ENCODE peak calls at places on chromosomes 16 and 17, in four cellular contexts. C is GM12865, E is AG04450, A is BJ. X is an unnamed sample.
A peak's percentile ranks its signal among the peaks of the same experiment; 100 is the strongest.

GRCh38 chr16:10080031-10080772 is 102.0 kb downstream of the GRIN2A start:
- DNase-seq in C (no peak), A (peak; percentile 49), E (no peak), X (no peak)

GRCh38 chr17:66549312-66549705 is 246.9 kb downstream of the PRKCA start:
- DNase-seq in A (no peak), E (no peak), C (no peak), X (no peak)

GRCh38 chr17:80783971-80784370 is 207.7 kb upstream of the CHMP6 start:
- DNase-seq in C (no peak), A (no peak), E (no peak), X (no peak)

GRCh38 chr17:3802461-3803307 is 1.7 kb upstream of the ITGAE start:
- DNase-seq in A (peak; percentile 29), C (no peak), E (peak; percentile 74), X (no peak)

GRCh38 chr16:4892356-4893102 is 44.4 kb downstream of the PPL start:
- DNase-seq in C (no peak), E (no peak), A (peak; percentile 35), X (no peak)

GRCh38 chr17:31739300-31739699 is 119.7 kb downstream of the COPRS start:
- DNase-seq in C (no peak), E (peak; percentile 59), A (peak; percentile 76), X (no peak)

GRCh38 chr16:89176717-89177116 is 5.2 kb downstream of the CDH15 start:
- DNase-seq in C (no peak), E (no peak), A (no peak), X (no peak)

GRCh38 chr17:49959183-49959935 is 9.6 kb upstream of the DLX4 start:
- DNase-seq in E (no peak), C (no peak), A (no peak), X (no peak)

GRCh38 chr16:17162560-17162959 is 308.2 kb downstream of the XYLT1 start:
- DNase-seq in E (no peak), A (no peak), C (no peak), X (no peak)

GRCh38 chr17:72997559-72997958 is 94.9 kb downstream of the SLC39A11 start:
- DNase-seq in E (no peak), A (no peak), C (no peak), X (no peak)

GRCh38 chr17:37060966-37061365 is 112.2 kb downstream of the AATF start:
- DNase-seq in A (no peak), C (no peak), E (no peak), X (no peak)

GRCh38 chr16:9262941-9263340 is 171.5 kb downstream of the HAPSTR1 start:
- DNase-seq in E (no peak), A (no peak), C (no peak), X (no peak)

GRCh38 chr17:74404218-74404617 is 27.7 kb upstream of the GPRC5C start:
- DNase-seq in C (no peak), E (no peak), A (no peak), X (no peak)

GRCh38 chr16:10390867-10391266 is 5.0 kb downstream of the ATF7IP2 start:
- DNase-seq in E (no peak), A (no peak), C (no peak), X (no peak)

GRCh38 chr17:46150216-46150963 is 42.8 kb downstream of the KANSL1 start:
- DNase-seq in C (no peak), E (no peak), A (no peak), X (no peak)

GRCh38 chr17:67441052-67441738 is 64.1 kb downstream of the PITPNC1 start:
- DNase-seq in C (peak; percentile 82), A (peak; percentile 11), E (peak; percentile 21), X (no peak)

GRCh38 chr17:59506907-59507726 is 58.3 kb upstream of the DHX40 start:
- DNase-seq in E (no peak), C (no peak), A (no peak), X (no peak)

GRCh38 chr17:12928736-12929135 is 89.1 kb downstream of the ELAC2 start:
- DNase-seq in A (no peak), C (peak; percentile 5), E (no peak), X (no peak)

GRCh38 chr17:38428643-38429371 is 543 bp downstream of the ARHGAP23 start:
- DNase-seq in C (peak; percentile 20), E (no peak), A (no peak), X (no peak)

GRCh38 chr16:87864331-87864989 is 4.8 kb downstream of the SLC7A5 start:
- DNase-seq in A (no peak), E (no peak), C (no peak), X (no peak)

GRCh38 chr17:74153821-74154430 is 49.6 kb upstream of the RPL38 start:
- DNase-seq in E (no peak), A (no peak), C (no peak), X (no peak)

GRCh38 chr16:50585331-50585776 is 37.2 kb downstream of the NKD1 start:
- DNase-seq in C (no peak), A (no peak), E (no peak), X (no peak)

GRCh38 chr16:83701494-83701893 is 106.3 kb upstream of the HSBP1 start:
- DNase-seq in A (no peak), C (peak; percentile 38), E (peak; percentile 16), X (no peak)

DNA sequence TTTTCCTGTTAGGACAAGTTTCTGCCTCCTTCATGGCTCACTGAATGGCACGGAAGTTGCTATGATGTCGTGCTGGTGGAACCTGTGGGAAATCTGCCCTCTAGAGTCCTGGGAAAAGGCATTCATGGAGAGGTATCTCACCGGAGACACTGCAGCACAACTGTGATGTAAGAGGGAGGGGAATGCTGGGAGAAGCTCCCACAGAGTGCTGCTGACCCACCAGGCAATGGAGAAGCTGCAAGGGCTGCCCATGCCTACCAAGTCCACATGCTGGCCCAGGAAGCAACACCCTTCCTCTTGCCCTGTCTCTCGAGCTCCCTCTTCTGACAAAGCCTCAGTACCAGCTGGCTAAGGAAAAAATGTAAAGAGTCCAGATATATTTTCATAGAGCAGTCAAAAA is 45.2 kb upstream of the SLC5A11 start:
- DNase-seq in A (no peak), C (peak; percentile 29), E (no peak), X (no peak)
- TF ChIP-seq CTCF in A (peak; percentile 25), C (peak; percentile 21), E (peak; percentile 24), X (peak; percentile 28)

GRCh38 chr17:70081885-70082284 is 6.9 kb downstream of the KCNJ16 start:
- DNase-seq in C (no peak), E (no peak), A (no peak), X (no peak)
- H3K4me3 ChIP-seq in C (no peak overlapping the region), E (no peak overlapping the region), A (no peak overlapping the region), X (no peak overlapping the region)

GRCh38 chr17:48553837-48554236 is 8.9 kb upstream of the HOXB2 start:
- DNase-seq in E (no peak), C (no peak), A (no peak), X (no peak)

GRCh38 chr17:48556534-48557401 is 11.9 kb upstream of the HOXB2 start:
- DNase-seq in E (no peak), A (no peak), C (no peak), X (no peak)

GRCh38 chr17:48554412-48555090 is 9.6 kb upstream of the HOXB2 start:
- DNase-seq in C (no peak), E (no peak), A (no peak), X (no peak)

GRCh38 chr17:48555616-48556533 is 11.0 kb upstream of the HOXB2 start:
- DNase-seq in E (no peak), A (no peak), C (peak; percentile 5), X (no peak)

DNA sequence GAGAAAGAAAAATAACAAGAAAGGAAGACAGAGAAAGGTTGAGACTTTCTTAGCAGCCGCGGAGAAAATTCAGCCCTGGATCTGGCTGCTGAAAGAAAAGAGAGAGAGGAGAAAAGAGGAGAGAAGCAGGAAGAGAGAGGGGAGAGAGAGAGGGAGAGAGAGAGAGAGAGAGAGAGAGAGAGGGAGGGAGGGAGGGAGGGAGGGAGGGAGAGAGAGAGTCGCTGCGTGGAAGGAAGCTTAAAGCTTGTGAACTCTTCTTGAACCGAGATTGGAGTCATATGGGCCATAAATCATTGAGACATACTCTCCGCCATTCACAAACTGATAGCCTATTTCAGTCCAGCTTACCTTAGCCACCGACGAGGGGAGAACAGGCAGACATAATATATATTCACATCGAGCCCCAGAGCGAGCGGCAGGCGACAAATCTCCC is 10.3 kb upstream of the HOXB2 start:
- DNase-seq in C (peak; percentile 14), A (no peak), E (peak; percentile 94), X (no peak)
- TF ChIP-seq CTCF in C (no peak), A (no peak), E (no peak), X (no peak)

DNA sequence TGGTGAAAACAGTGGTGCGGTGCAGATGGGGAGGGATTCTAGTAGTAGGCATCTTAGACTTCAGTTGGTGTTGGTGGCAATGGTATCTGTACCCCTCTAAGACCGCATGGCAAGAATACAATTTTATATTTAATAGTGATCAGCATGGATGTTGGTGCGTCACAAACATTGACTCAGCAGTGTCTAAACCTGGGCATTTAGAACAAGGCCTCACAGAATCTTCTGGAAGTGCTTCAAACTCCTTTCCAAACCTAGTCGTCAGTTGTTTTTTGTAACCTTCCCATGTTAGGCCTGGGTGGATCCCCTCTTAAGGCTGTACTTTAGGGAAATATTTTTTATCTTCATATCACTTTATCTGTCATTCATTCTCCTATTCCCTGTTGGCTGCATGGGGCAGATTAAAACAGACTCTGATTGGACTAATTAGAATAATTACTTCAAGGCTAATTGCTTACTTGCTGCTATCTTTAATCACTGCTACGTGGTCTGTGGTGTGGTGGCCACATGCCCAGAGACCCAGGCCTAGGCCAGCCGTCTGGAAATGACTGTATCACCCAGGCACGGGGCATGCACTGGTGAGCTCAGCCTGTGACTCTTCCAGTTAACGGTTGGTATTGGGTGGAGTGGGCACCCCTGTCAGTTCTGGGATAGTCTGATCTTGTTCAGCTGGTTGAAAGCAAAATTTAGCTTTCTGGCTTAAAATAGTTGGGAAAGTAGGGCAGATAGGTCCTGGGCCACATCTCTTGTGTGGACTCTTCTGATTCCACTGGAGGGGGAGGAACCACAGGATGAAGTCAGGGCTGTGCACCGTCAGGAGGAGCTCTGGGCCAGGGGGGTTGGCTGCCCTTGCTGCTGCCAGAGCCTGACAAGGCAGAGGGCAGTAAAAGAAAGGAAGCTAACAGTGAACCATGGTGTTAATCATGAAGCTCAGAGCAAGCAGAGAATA is 4.5 kb downstream of the ALKBH5 start:
- DNase-seq in A (no peak), C (peak; percentile 34), E (no peak), X (no peak)
- H3K4me3 ChIP-seq in A (peak overlapping the region; percentile 88), C (peak overlapping the region; percentile 73), E (peak overlapping the region; percentile 91), X (peak overlapping the region; percentile 74)

GRCh38 chr16:1691956-1692355 is 13.9 kb downstream of the JPT2 start:
- DNase-seq in A (no peak), E (no peak), C (no peak), X (no peak)

GRCh38 chr16:1689853-1690252 is 11.8 kb downstream of the JPT2 start:
- DNase-seq in C (no peak), E (no peak), A (no peak), X (no peak)

GRCh38 chr16:1688807-1689560 is 10.9 kb downstream of the JPT2 start:
- DNase-seq in E (no peak), C (no peak), A (no peak), X (no peak)

GRCh38 chr16:1690810-1691209 is 12.7 kb downstream of the JPT2 start:
- DNase-seq in E (no peak), A (no peak), C (no peak), X (no peak)

GRCh38 chr16:1691276-1691675 is 13.2 kb downstream of the JPT2 start:
- DNase-seq in A (no peak), C (no peak), E (no peak), X (no peak)
- TF ChIP-seq CTCF in A (peak; percentile 40), C (no peak), E (peak; percentile 33), X (no peak)